ENCODE peak calls at places on chromosomes 1 and 21, in eight cellular contexts. G is pancreas, Q is GM12864, T is cardiac fibroblast, P is GM06990, N is Peyer's patch, L is neural progenitor cell, V is adrenal gland. H is an unnamed sample.

GRCh38 chr1:29303201-29304024 is 67.1 kb downstream of the PTPRU start:
- DNase-seq in G (no peak), Q (no peak), T (no peak), P (no peak), N (no peak), L (no peak), V (no peak), H (no peak)

GRCh38 chr1:168939947-168940223 is 166.6 kb upstream of the ATP1B1 start:
- DNase-seq in G (no peak), Q (no peak), T (no peak), P (no peak), N (no peak), L (no peak), V (no peak), H (no peak)

GRCh38 chr21:32717851-32718316 is 9.9 kb downstream of the SYNJ1 start:
- DNase-seq in G (no peak), Q (no peak), T (no peak), P (no peak), N (no peak), L (peak; percentile 58), V (no peak), H (no peak)

GRCh38 chr1:35845766-35846165 is 37.2 kb upstream of the AGO1 start:
- DNase-seq in G (no peak), Q (no peak), T (peak; percentile 17), P (no peak), N (no peak), L (no peak), V (no peak), H (no peak)

GRCh38 chr1:23809751-23810171 is 9.2 kb upstream of the GALE start:
- DNase-seq in G (peak; percentile 86), Q (peak; percentile 61), T (peak; percentile 75), P (peak; percentile 81), N (peak; percentile 84), L (peak; percentile 75), V (peak; percentile 68), H (no peak)

GRCh38 chr1:171245458-171246064 is 2.7 kb upstream of the FMO1 start:
- DNase-seq in G (no peak), Q (no peak), T (peak; percentile 61), P (no peak), N (no peak), L (peak; percentile 59), V (peak; percentile 42), H (no peak)

GRCh38 chr1:231781887-231782286 is 155.3 kb downstream of the DISC1 start:
- DNase-seq in G (no peak), Q (no peak), T (peak; percentile 55), P (no peak), N (no peak), L (no peak), V (no peak), H (no peak)

GRCh38 chr1:60388092-60388987 is 314.8 kb upstream of the C1orf87 start:
- DNase-seq in G (no peak), Q (no peak), T (peak; percentile 56), P (no peak), N (no peak), L (no peak), V (no peak), H (no peak)

GRCh38 chr1:155454096-155454495 is 108.5 kb downstream of the ASH1L start:
- DNase-seq in G (no peak), Q (no peak), T (peak; percentile 18), P (no peak), N (no peak), L (no peak), V (no peak), H (peak; percentile 16)

GRCh38 chr1:159829822-159830455 is 3.3 kb downstream of the SLAMF8 start:
- DNase-seq in G (no peak), Q (no peak), T (peak; percentile 53), P (no peak), N (no peak), L (no peak), V (peak; percentile 35), H (no peak)

GRCh38 chr1:44542415-44543063 is 131.7 kb downstream of the TMEM53 start:
- DNase-seq in G (no peak), Q (no peak), T (no peak), P (no peak), N (no peak), L (no peak), V (no peak), H (no peak)

GRCh38 chr1:91729621-91730348 is 156.2 kb downstream of the TGFBR3 start:
- DNase-seq in G (no peak), Q (no peak), T (no peak), P (no peak), N (no peak), L (no peak), V (no peak), H (no peak)

GRCh38 chr1:203172184-203173115 is 3.2 kb downstream of the MYBPH start:
- DNase-seq in G (peak; percentile 53), Q (peak; percentile 8), T (peak; percentile 77), P (no peak), N (peak; percentile 22), L (peak; percentile 76), V (peak; percentile 63), H (no peak)

GRCh38 chr1:173342766-173343165 is 134.4 kb upstream of the PRDX6 start:
- DNase-seq in G (no peak), Q (no peak), T (no peak), P (no peak), N (no peak), L (no peak), V (no peak), H (no peak)

GRCh38 chr1:207863893-207864535 is 46.9 kb downstream of the CD34 start:
- DNase-seq in G (no peak), Q (no peak), T (no peak), P (no peak), N (peak; percentile 67), L (no peak), V (no peak), H (no peak)

GRCh38 chr21:29144736-29145353 is 14.4 kb downstream of the MAP3K7CL start:
- DNase-seq in G (no peak), Q (no peak), T (peak; percentile 55), P (no peak), N (no peak), L (no peak), V (no peak), H (no peak)

GRCh38 chr1:198667796-198668195 is 29.0 kb downstream of the PTPRC start:
- DNase-seq in G (no peak), Q (no peak), T (no peak), P (no peak), N (no peak), L (no peak), V (no peak), H (no peak)

GRCh38 chr1:10908266-10908665 is 104.2 kb upstream of the TARDBP start:
- DNase-seq in G (no peak), Q (no peak), T (no peak), P (no peak), N (no peak), L (no peak), V (no peak), H (no peak)

GRCh38 chr1:10911274-10912166 is 100.9 kb upstream of the TARDBP start:
- DNase-seq in G (no peak), Q (no peak), T (no peak), P (no peak), N (no peak), L (no peak), V (no peak), H (no peak)

GRCh38 chr1:10912441-10912840 is 100.0 kb upstream of the TARDBP start:
- DNase-seq in G (no peak), Q (no peak), T (no peak), P (no peak), N (no peak), L (no peak), V (no peak), H (no peak)

GRCh38 chr1:10910490-10911273 is 101.8 kb upstream of the TARDBP start:
- DNase-seq in G (no peak), Q (no peak), T (peak; percentile 23), P (no peak), N (no peak), L (no peak), V (no peak), H (no peak)

GRCh38 chr1:10909697-10910489 is 102.6 kb upstream of the TARDBP start:
- DNase-seq in G (peak; percentile 44), Q (no peak), T (no peak), P (peak; percentile 57), N (peak; percentile 48), L (peak; percentile 78), V (peak; percentile 44), H (no peak)
- TF ChIP-seq CTCF in G (peak; percentile 36), Q (peak; percentile 74), T (peak; percentile 50), P (peak; percentile 96), N (no peak), L (peak; percentile 76), V (peak; percentile 7), H (peak; percentile 55)

DNA sequence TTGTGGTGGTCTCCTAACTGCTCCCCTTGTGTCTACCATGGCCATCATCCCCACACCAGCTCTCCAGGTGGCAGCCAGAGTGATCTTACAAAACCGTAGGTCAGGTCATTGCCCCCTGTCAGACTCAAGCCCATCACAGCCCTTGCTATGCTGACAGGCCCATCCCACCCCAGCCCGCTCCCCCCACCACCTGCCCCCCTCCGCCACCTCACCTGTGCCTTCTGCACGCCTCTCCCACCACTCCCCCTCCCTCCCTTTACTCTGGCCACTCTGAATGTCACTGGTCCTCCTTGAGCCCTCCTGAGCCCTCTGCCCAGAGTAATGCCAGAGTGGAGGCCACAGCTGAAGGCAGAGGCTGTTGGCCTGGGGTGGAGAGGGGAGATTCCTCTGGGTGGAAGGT is 28.5 kb downstream of the TEX35 start:
- DNase-seq in G (no peak), Q (no peak), T (no peak), P (no peak), N (no peak), L (no peak), V (no peak), H (no peak)
- H3K4me3 ChIP-seq in G (no peak overlapping the region), Q (no peak overlapping the region), T (no peak overlapping the region), P (no peak overlapping the region), N (peak overlapping the region; percentile 61), L (peak overlapping the region; percentile 69), V (no peak overlapping the region), H (no peak overlapping the region)

DNA sequence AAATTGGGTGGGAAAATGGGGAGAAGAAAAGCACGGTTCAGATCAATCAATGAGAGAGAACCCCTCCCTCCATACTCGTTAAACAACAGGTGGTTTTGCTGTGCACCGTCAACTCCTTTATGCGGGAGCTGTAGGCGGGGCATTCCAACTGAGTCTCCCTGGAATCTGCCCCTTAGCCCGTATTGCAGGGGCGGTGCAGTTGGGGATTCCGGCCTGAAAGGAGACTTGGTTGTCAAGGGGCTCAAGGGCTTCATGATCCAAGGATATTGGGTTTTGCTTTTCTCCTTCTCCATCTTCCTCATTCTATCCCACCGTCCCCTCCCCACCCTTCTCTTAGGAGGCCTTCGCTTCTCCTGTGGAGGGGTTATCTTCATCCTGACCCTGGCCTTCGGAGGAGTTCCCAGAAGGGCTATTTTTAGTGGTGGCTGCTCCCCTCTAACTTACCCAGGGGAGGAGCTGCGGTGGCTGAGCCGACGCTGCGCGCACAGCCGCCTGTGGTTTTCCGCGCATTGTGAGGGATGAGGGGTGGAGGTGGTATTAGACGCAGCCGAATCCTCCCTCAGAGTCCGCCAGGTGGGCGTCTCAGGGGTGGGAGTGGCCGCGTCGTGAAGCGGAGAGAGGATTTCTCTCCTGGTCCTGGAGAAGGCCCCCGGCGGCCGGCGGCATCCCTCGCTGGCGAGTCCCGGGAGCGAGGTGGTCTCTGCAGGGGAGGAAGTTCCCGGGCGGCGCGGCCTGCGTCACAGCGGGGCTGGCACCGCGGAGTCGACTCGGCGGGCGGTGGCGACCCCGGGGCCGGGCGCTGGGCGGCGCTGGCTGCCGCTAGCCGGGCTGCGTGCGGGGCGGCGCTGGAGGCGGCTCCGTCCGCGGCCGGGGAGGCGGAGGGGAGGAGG is 462 bp upstream of the LRRC8C start:
- DNase-seq in G (peak; percentile 77), Q (no peak), T (peak; percentile 86), P (peak; percentile 89), N (peak; percentile 83), L (peak; percentile 89), V (peak; percentile 88), H (no peak)
- TF ChIP-seq CTCF in G (peak; percentile 24), Q (peak; percentile 57), T (no peak), P (no peak), N (no peak), L (peak; percentile 46), V (peak; percentile 85), H (peak; percentile 30)

GRCh38 chr21:42001781-42002180 is 8.4 kb downstream of the ZBTB21 start:
- DNase-seq in G (no peak), Q (no peak), T (no peak), P (no peak), N (no peak), L (no peak), V (no peak), H (no peak)
- H3K4me3 ChIP-seq in G (no peak overlapping the region), Q (no peak overlapping the region), T (no peak overlapping the region), P (peak overlapping the region; percentile 20), N (no peak overlapping the region), L (no peak overlapping the region), V (no peak overlapping the region), H (no peak overlapping the region)